ENCODE peak calls at places on chromosome 10, in four cellular contexts. P is uterus, N is transverse colon, B is heart left ventricle. Q is an unnamed sample.

GRCh38 chr10:97823734-97824133 is 25.9 kb upstream of the GOLGA7B start:
- DNase-seq in N (peak; percentile 21), P (no peak), B (peak; percentile 47), Q (no peak)

GRCh38 chr10:86290933-86291615 is 75.5 kb downstream of the GRID1 start:
- DNase-seq in N (no peak), P (no peak), B (no peak), Q (no peak)

GRCh38 chr10:124037784-124038183 is 55.6 kb downstream of the CHST15 start:
- DNase-seq in B (no peak), P (no peak), N (no peak), Q (no peak)

GRCh38 chr10:20105236-20105635 is 289.0 kb downstream of the PLXDC2 start:
- DNase-seq in P (no peak), B (no peak), N (no peak), Q (no peak)

GRCh38 chr10:11178606-11179221 is 161.0 kb downstream of the CELF2 start:
- DNase-seq in N (peak; percentile 73), B (peak; percentile 69), P (no peak), Q (peak; percentile 80)

GRCh38 chr10:82221750-82222149 is 346.8 kb downstream of the NRG3 start:
- DNase-seq in N (peak; percentile 10), B (no peak), P (no peak), Q (no peak)

GRCh38 chr10:116744163-116744788 is 1.9 kb upstream of the HSPA12A start:
- DNase-seq in N (no peak), P (no peak), B (no peak), Q (no peak)

GRCh38 chr10:108421256-108421655 is 1256.8 kb upstream of the SORCS1 start:
- DNase-seq in N (no peak), P (no peak), B (no peak), Q (peak; percentile 69)

GRCh38 chr10:104734408-104734807 is 93.3 kb downstream of the SORCS3 start:
- DNase-seq in P (no peak), B (no peak), N (no peak), Q (no peak)

GRCh38 chr10:122020202-122020601 is 31.2 kb downstream of the TACC2 start:
- DNase-seq in P (no peak), B (no peak), N (no peak), Q (no peak)

GRCh38 chr10:5355762-5356478 is 8.8 kb upstream of the UCN3 start:
- DNase-seq in B (no peak), P (no peak), N (no peak), Q (no peak)

GRCh38 chr10:79310911-79311573 is 36.2 kb upstream of the PPIF start:
- DNase-seq in N (no peak), P (no peak), B (peak; percentile 30), Q (no peak)

GRCh38 chr10:95524358-95525032 is 36.7 kb downstream of the SORBS1 start:
- DNase-seq in P (no peak), N (peak; percentile 75), B (no peak), Q (no peak)

GRCh38 chr10:49679480-49679893 is at the start of gene C10orf53:
- DNase-seq in B (peak; percentile 34), N (no peak), P (no peak), Q (peak; percentile 69)

GRCh38 chr10:118503192-118503591 is 92.3 kb downstream of the PRLHR start:
- DNase-seq in N (no peak), B (no peak), P (no peak), Q (no peak)

GRCh38 chr10:103576862-103577261 is 83.4 kb downstream of the NEURL1 start:
- DNase-seq in B (peak; percentile 9), P (no peak), N (no peak), Q (no peak)

GRCh38 chr10:50033481-50033880 is 34.3 kb upstream of the WASHC2A start:
- DNase-seq in N (no peak), B (no peak), P (no peak), Q (no peak)

GRCh38 chr10:85137253-85137652 is 808.9 kb downstream of the CCSER2 start:
- DNase-seq in N (no peak), P (no peak), B (no peak), Q (no peak)

GRCh38 chr10:13056461-13057077 is 43.4 kb upstream of the OPTN start:
- DNase-seq in B (no peak), P (no peak), N (no peak), Q (no peak)

GRCh38 chr10:31426425-31426824 is 107.4 kb downstream of the ZEB1 start:
- DNase-seq in B (no peak), N (no peak), P (no peak), Q (no peak)

GRCh38 chr10:90871279-90871760 is 454 bp upstream of the RPP30 start:
- DNase-seq in P (peak; percentile 22), B (peak; percentile 39), N (peak; percentile 21), Q (peak; percentile 58)

GRCh38 chr10:88281592-88282268 is 301.4 kb downstream of the RNLS start:
- DNase-seq in P (no peak), N (no peak), B (no peak), Q (no peak)

GRCh38 chr10:117418121-117418520 is 42.9 kb upstream of the PDZD8 start:
- DNase-seq in N (peak; percentile 14), P (no peak), B (no peak), Q (no peak)

GRCh38 chr10:61901829-61902447 is 439 bp downstream of the ARID5B start:
- DNase-seq in N (peak; percentile 41), P (peak; percentile 22), B (no peak), Q (peak; percentile 38)

GRCh38 chr10:77442790-77443189 is 194.8 kb downstream of the KCNMA1 start:
- DNase-seq in P (no peak), B (no peak), N (no peak), Q (no peak)

GRCh38 chr10:125549656-125550055 is 133.3 kb downstream of the TEX36 start:
- DNase-seq in N (no peak), P (no peak), B (no peak), Q (no peak)

GRCh38 chr10:120873741-120874140 is 22.6 kb downstream of the WDR11 start:
- DNase-seq in N (no peak), B (no peak), P (no peak), Q (no peak)

GRCh38 chr10:112752268-112752667 is 197.8 kb upstream of the TCF7L2 start:
- DNase-seq in N (no peak), P (no peak), B (no peak), Q (no peak)

GRCh38 chr10:64041185-64041988 is 520.2 kb downstream of the REEP3 start:
- DNase-seq in P (peak; percentile 52), B (peak; percentile 61), N (peak; percentile 76), Q (peak; percentile 88)
- TF ChIP-seq POLR2A in P (no peak), B (no peak), N (no peak), Q (no peak)

GRCh38 chr10:101817542-101818118 is 614 bp downstream of the OGA start:
- DNase-seq in B (peak; percentile 95), P (peak; percentile 86), N (peak; percentile 91), Q (peak; percentile 95)
- TF ChIP-seq POLR2A in B (no peak), P (peak; percentile 51), N (peak; percentile 59), Q (no peak)

GRCh38 chr10:27099916-27100799 is at the start of gene ANKRD26:
- DNase-seq in P (peak; percentile 97), B (peak; percentile 99), N (peak; percentile 99), Q (peak; percentile 97)
- TF ChIP-seq POLR2A in P (peak; percentile 63), B (peak; percentile 87), N (peak; percentile 80), Q (peak; percentile 67)

GRCh38 chr10:68332259-68333057 is at the start of gene PBLD:
- DNase-seq in B (peak; percentile 78), P (peak; percentile 73), N (peak; percentile 77), Q (peak; percentile 88)
- TF ChIP-seq POLR2A in B (peak; percentile 63), P (peak; percentile 60), N (peak; percentile 84), Q (no peak)

GRCh38 chr10:114403545-114404161 is 649 bp downstream of the AFAP1L2 start:
- DNase-seq in B (peak; percentile 60), N (peak; percentile 24), P (peak; percentile 67), Q (no peak)

GRCh38 chr10:114406455-114406854 is 2.2 kb upstream of the AFAP1L2 start:
- DNase-seq in B (no peak), N (no peak), P (no peak), Q (no peak)

GRCh38 chr10:114405011-114405350 is 679 bp upstream of the AFAP1L2 start:
- DNase-seq in P (no peak), B (no peak), N (peak; percentile 70), Q (no peak)

GRCh38 chr10:114402871-114403544 is 1.3 kb downstream of the AFAP1L2 start:
- DNase-seq in N (no peak), P (no peak), B (no peak), Q (no peak)

GRCh38 chr10:114404171-114405010 is at the start of gene AFAP1L2:
- DNase-seq in P (peak; percentile 67), N (peak; percentile 63), B (peak; percentile 54), Q (no peak)
- TF ChIP-seq POLR2A in P (peak; percentile 68), N (peak; percentile 26), B (peak; percentile 43), Q (no peak)

GRCh38 chr10:48604408-48605263 is at the start of gene ARHGAP22:
- DNase-seq in P (peak; percentile 47), N (peak; percentile 29), B (peak; percentile 67), Q (peak; percentile 4)
- TF ChIP-seq POLR2A in P (no peak), N (no peak), B (peak; percentile 12), Q (no peak)

GRCh38 chr10:131249957-131250347 is 61.6 kb downstream of the TCERG1L start:
- DNase-seq in B (no peak), P (no peak), N (no peak), Q (no peak)
- TF ChIP-seq POLR2A in B (no peak), P (no peak), N (no peak), Q (no peak)